ENCODE peak calls at places on chromosomes 5 and 9, in five cellular contexts. Y is fibroblast of lung, F is ovary, A is pancreas, K is cardiac muscle cell. W is an unnamed sample. For H3K27me3, the result is how much of the 10 kb centered on the place peaks cover.

GRCh38 chr5:5919411-5919810 is 458.9 kb downstream of the MED10 start:
- DNase-seq in A (no peak), F (no peak), K (no peak), Y (no peak), W (no peak)

GRCh38 chr5:110651507-110651906 is 75.0 kb downstream of the TMEM232 start:
- DNase-seq in K (no peak), F (no peak), Y (peak), A (no peak), W (no peak)

GRCh38 chr9:133351908-133352634 is 4.1 kb downstream of the RPL7A start:
- DNase-seq in K (peak), A (no peak), Y (peak), F (no peak), W (peak)

GRCh38 chr9:92952861-92953620 is 5.7 kb downstream of the FGD3 start:
- DNase-seq in F (no peak), A (no peak), Y (peak), K (peak), W (no peak)

GRCh38 chr5:167653645-167654106 is 637.8 kb upstream of the WWC1 start:
- DNase-seq in Y (peak), F (no peak), A (no peak), K (no peak), W (no peak)

GRCh38 chr9:7042124-7042523 is 284.4 kb downstream of the KDM4C start:
- DNase-seq in F (no peak), K (no peak), Y (no peak), A (no peak), W (no peak)

GRCh38 chr9:110995511-110996340 is 42.5 kb downstream of the LPAR1 start:
- DNase-seq in K (peak), Y (peak), A (no peak), F (no peak), W (no peak)

GRCh38 chr5:141681295-141681694 is 735 bp downstream of the ARAP3 start:
- DNase-seq in A (no peak), K (no peak), F (no peak), Y (no peak), W (no peak)

GRCh38 chr9:110623462-110624025 is 44.0 kb upstream of the SVEP1 start:
- DNase-seq in Y (peak), K (peak), A (peak), F (no peak), W (peak)

GRCh38 chr5:137014731-137015130 is 484.4 kb downstream of the SPOCK1 start:
- DNase-seq in K (no peak), A (no peak), Y (peak), F (no peak), W (no peak)

GRCh38 chr5:54820346-54820745 is 165.0 kb downstream of the ESM1 start:
- DNase-seq in A (no peak), K (no peak), Y (peak), F (no peak), W (no peak)

GRCh38 chr9:18504707-18505106 is 30.8 kb downstream of the ADAMTSL1 start:
- DNase-seq in A (no peak), Y (no peak), K (no peak), F (no peak), W (no peak)

GRCh38 chr9:4620881-4621555 is 41.1 kb upstream of the PLPP6 start:
- DNase-seq in F (no peak), A (no peak), K (peak), Y (peak), W (no peak)

GRCh38 chr9:127049044-127049443 is 73.4 kb downstream of the ANGPTL2 start:
- DNase-seq in K (peak), A (no peak), Y (peak), F (no peak), W (no peak)

GRCh38 chr5:115816226-115817042 is at the start of gene CDO1:
- DNase-seq in A (peak), K (peak), F (peak), Y (peak), W (peak)

GRCh38 chr5:111453747-111454146 is 58.6 kb downstream of the STARD4 start:
- DNase-seq in Y (peak), K (peak), A (no peak), F (no peak), W (peak)

GRCh38 chr5:31335456-31335855 is 142.0 kb downstream of the CDH6 start:
- DNase-seq in Y (no peak), K (no peak), F (no peak), A (no peak), W (no peak)

GRCh38 chr5:56191646-56192045 is 41.5 kb downstream of the ANKRD55 start:
- DNase-seq in K (no peak), Y (no peak), A (no peak), F (no peak), W (no peak)

GRCh38 chr9:86242012-86242411 is 17.4 kb downstream of the C9orf153 start:
- DNase-seq in F (no peak), Y (no peak), A (no peak), K (peak), W (no peak)

GRCh38 chr5:110054240-110054639 is 364.5 kb downstream of the MAN2A1 start:
- DNase-seq in K (peak), F (no peak), Y (peak), A (no peak), W (no peak)

GRCh38 chr9:95087659-95088242 is 229.8 kb downstream of the FANCC start:
- DNase-seq in F (no peak), K (no peak), Y (no peak), A (no peak), W (no peak)

GRCh38 chr5:144104086-144104485 is 66.4 kb downstream of the YIPF5 start:
- DNase-seq in F (no peak), Y (no peak), K (no peak), A (no peak), W (no peak)

GRCh38 chr9:90810686-90811085 is 9.1 kb downstream of the SYK start:
- DNase-seq in K (no peak), F (no peak), A (no peak), Y (no peak), W (no peak)

GRCh38 chr9:134175291-134175807 is 11.0 kb upstream of the RNU6ATAC start:
- DNase-seq in K (no peak), A (no peak), Y (no peak), F (peak), W (peak)

GRCh38 chr5:176803943-176804498 is 6.3 kb upstream of the UNC5A start:
- DNase-seq in Y (peak), K (peak), A (no peak), F (no peak), W (no peak)

GRCh38 chr9:87863882-87864465 is 18.7 kb upstream of the SPATA31E1 start:
- DNase-seq in F (no peak), K (no peak), A (no peak), Y (no peak), W (no peak)

GRCh38 chr9:134781895-134782294 is 98.7 kb upstream of the FCN2 start:
- DNase-seq in F (no peak), A (no peak), Y (no peak), K (no peak), W (peak)

GRCh38 chr5:79111387-79111959 is at the start of gene BHMT:
- DNase-seq in A (no peak), F (no peak), Y (no peak), K (no peak), W (no peak)

GRCh38 chr5:96734871-96735325 is 72.7 kb downstream of the CAST start:
- DNase-seq in A (no peak), K (peak), Y (peak), F (no peak), W (no peak)

GRCh38 chr9:6793203-6793602 is 35.4 kb downstream of the KDM4C start:
- DNase-seq in F (no peak), K (no peak), A (no peak), Y (no peak), W (no peak)

GRCh38 chr5:2137444-2138050 is 254.8 kb upstream of the IRX4 start:
- DNase-seq in F (no peak), K (no peak), A (no peak), Y (no peak), W (no peak)

GRCh38 chr5:10645146-10645545 is 81.3 kb downstream of the ANKRD33B start:
- DNase-seq in Y (no peak), K (no peak), F (no peak), A (no peak), W (no peak)

GRCh38 chr5:126450895-126451294 is 27.7 kb downstream of the GRAMD2B start:
- DNase-seq in A (no peak), F (no peak), K (no peak), Y (no peak), W (no peak)

GRCh38 chr5:126446498-126447224 is 23.5 kb downstream of the GRAMD2B start:
- DNase-seq in F (no peak), Y (peak), K (peak), A (no peak), W (no peak)

GRCh38 chr5:126449751-126450271 is 26.6 kb downstream of the GRAMD2B start:
- DNase-seq in A (no peak), Y (peak), K (peak), F (no peak), W (no peak)

GRCh38 chr5:126450388-126450787 is 27.2 kb downstream of the GRAMD2B start:
- DNase-seq in Y (peak), A (no peak), K (no peak), F (no peak), W (no peak)

DNA sequence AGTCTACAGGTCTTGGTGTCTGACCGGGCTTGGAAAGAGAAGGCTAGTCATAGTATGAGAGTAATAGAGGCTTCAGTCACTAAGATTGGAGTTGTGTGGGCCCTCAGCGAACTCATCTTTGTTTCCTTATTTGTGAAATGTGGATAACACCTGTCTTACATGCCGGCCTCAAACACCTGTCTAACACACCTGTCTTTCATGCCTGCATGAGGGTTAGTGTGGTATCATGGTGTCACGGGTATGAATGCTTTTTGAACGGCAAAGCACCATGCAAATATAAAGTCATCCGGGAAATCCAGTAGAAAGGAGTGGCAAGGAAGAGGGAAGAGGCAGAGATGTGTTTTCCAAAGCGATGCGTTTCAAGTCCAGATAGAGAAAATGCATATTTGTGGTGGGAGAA is 25.5 kb downstream of the GRAMD2B start:
- DNase-seq in K (no peak), A (no peak), F (no peak), Y (no peak), W (no peak)
- H3K27ac ChIP-seq in K (no peak), A (no peak), F (no peak), Y (no peak), W (no peak)

GRCh38 chr9:16552252-16552651 is 318.2 kb downstream of the BNC2 start:
- DNase-seq in F (no peak), Y (no peak), K (no peak), A (no peak), W (no peak)
- TF ChIP-seq CTCF in F (no peak), Y (no peak), K (no peak), A (no peak), W (no peak)

DNA sequence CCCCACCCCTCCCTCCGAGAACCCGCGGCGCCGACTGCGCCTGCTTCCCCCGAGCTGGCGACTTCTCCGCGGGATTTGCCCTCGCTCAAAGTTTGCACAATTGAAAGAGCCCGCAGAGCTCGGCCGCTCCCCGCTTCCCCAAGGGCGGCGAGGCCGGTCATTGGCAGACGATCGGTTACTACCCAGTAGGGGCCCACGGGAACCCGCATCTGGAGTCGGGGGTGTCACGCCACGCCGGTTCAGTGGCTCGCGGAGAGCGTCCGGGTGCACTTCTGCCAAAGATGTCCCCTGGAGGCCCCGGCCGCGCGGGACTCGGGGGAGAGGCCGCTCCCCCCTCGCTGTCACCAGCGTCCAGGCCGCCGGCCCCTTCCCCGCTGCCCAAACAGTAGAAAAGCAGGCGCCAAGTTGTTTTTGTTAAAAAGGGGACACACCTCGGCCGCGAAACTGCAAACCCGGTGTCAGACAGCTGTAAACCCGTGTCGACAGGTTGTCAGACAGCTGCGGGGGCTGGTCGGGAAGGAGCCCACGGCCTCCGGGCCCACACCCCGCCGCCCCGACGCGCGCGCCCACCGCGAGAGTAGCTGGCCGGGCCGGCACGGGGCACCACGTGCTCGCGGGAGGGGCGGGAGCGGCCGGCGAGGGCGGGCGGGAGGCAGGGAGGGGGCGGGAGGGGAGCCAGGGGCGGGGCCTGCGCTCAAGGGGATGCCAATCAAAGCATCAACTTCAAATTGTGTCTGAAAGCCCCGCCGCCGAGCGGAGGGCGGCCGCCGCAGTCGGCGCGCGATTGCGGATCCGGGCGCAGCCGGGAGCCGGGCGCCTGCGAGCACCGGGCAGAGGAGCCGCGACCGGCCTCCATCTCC is at the start of gene IRX1:
- DNase-seq in Y (peak), A (no peak), K (no peak), F (no peak), W (no peak)
- H3K27me3 ChIP-seq in Y (under half), A (under half), K (half or more), F (under half), W (half or more)

GRCh38 chr9:119053070-119053469 is 316.2 kb downstream of the BRINP1 start:
- DNase-seq in K (no peak), F (no peak), A (no peak), Y (no peak), W (no peak)
- H3K27ac ChIP-seq in K (no peak), F (no peak), A (no peak), Y (no peak), W (no peak)

GRCh38 chr5:63233906-63234305 is 655.3 kb downstream of the LRRC70 start:
- DNase-seq in Y (peak), A (no peak), K (peak), F (no peak), W (no peak)

GRCh38 chr5:63230754-63231153 is 652.1 kb downstream of the LRRC70 start:
- DNase-seq in K (no peak), Y (no peak), F (no peak), A (no peak), W (no peak)

GRCh38 chr5:63228154-63228553 is 649.5 kb downstream of the LRRC70 start:
- DNase-seq in Y (no peak), A (no peak), K (no peak), F (no peak), W (no peak)
- TF ChIP-seq CTCF in Y (no peak), A (no peak), K (no peak), F (no peak), W (no peak)

GRCh38 chr5:154476343-154477213 is 1.4 kb downstream of the HAND1 start:
- DNase-seq in F (no peak), K (no peak), Y (no peak), A (no peak), W (no peak)
- H3K27me3 ChIP-seq in F (under half), K (half or more), Y (half or more), A (under half), W (under half)

GRCh38 chr5:172658869-172659513 is 17.9 kb downstream of the NEURL1B start:
- DNase-seq in A (peak), K (no peak), F (peak), Y (peak), W (peak)
- H3K27ac ChIP-seq in A (peak), K (peak), F (peak), Y (peak), W (peak)

GRCh38 chr9:27037499-27037898 is 32.0 kb upstream of the LRRC19 start:
- DNase-seq in Y (no peak), K (no peak), A (no peak), F (no peak), W (no peak)

DNA sequence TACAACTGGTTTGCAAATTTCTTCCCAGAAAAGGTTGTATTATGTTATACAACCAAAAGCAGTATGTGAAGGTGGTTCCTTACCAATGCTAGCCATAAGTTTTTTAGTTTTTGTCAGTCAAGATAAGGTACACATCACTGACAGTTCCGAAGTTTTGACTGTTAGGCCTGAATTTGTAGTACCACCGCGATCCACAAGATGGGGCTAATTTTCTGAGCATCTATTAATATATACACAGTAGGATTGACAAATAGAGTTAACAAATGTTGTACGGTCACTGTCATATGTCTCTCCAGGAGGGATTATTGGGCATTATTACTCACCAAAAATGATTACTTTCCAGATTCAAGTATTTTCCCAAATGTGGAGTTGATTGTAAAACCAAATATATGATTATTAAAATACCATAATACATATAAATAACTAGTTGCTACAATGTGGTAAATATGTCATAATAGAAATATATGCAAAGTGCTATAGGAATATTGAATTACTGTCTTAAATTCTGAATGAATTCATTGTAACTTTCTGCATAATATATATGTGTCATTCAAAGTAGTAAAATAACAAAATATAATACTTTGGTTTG is 28.4 kb upstream of the LRRC19 start:
- DNase-seq in Y (peak), A (no peak), K (peak), F (peak), W (peak)
- TF ChIP-seq CTCF in Y (peak), A (peak), K (peak), F (peak), W (peak)

GRCh38 chr9:68513981-68514380 is 26.7 kb downstream of the TMEM252 start:
- DNase-seq in A (no peak), K (no peak), F (no peak), Y (no peak), W (no peak)
- H3K27me3 ChIP-seq in A (under half), K (under half), F (under half), Y (under half), W (under half)

GRCh38 chr5:147445951-147446350 is 63.9 kb downstream of the DPYSL3 start:
- DNase-seq in Y (no peak), F (no peak), K (no peak), A (no peak), W (no peak)

GRCh38 chr5:147451125-147451524 is 58.7 kb downstream of the DPYSL3 start:
- DNase-seq in Y (no peak), F (no peak), A (no peak), K (no peak), W (no peak)

GRCh38 chr5:147446528-147446927 is 63.3 kb downstream of the DPYSL3 start:
- DNase-seq in F (no peak), Y (no peak), K (no peak), A (no peak), W (no peak)

GRCh38 chr5:147450596-147450995 is 59.3 kb downstream of the DPYSL3 start:
- DNase-seq in Y (no peak), F (no peak), K (no peak), A (no peak), W (no peak)

DNA sequence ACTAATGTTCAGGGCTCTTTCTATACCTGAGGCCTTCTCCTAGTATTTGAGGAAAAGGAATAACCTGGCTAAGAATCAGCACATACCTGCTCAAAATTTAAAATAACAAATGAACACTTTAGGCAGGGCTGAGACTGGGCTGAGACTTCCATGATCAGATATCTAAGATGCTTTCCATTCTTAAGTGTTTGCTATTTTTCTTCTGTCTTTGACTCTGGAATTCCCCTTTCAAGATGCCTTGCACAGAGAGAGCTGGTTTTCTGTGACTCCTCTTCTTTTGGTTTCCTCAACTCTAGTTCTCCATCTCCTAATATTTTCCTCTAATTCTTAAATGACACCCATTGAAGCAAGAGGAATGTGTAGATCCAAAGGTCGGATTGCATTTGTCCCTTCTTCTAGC is 61.1 kb downstream of the DPYSL3 start:
- DNase-seq in Y (peak), K (no peak), A (no peak), F (no peak), W (no peak)
- H3K27ac ChIP-seq in Y (no peak), K (peak), A (no peak), F (peak), W (no peak)

W was measured in WERI-Rb-1.